ENCODE peak calls at places on chromosomes 11 and 22, in seven cellular contexts. F is astrocyte of the cerebellum, C is GM13977, P is coronary artery, L is adrenal gland, I is AG10803, R is AG04449. T is an unnamed sample.

GRCh38 chr22:34105461-34106062 is 185.3 kb upstream of the LARGE1 start:
- DNase-seq in R (no peak), C (peak; percentile 24), I (no peak), P (no peak), L (peak; percentile 75), F (no peak), T (peak; percentile 35)

GRCh38 chr11:46278387-46279173 is 1.1 kb downstream of the CREB3L1 start:
- DNase-seq in L (peak; percentile 80), C (peak; percentile 75), I (peak; percentile 60), F (no peak), P (no peak), R (no peak), T (peak; percentile 64)

GRCh38 chr11:119094816-119095065 is 6.9 kb downstream of the DPAGT1 start:
- DNase-seq in F (peak; percentile 40), R (no peak), C (peak; percentile 79), P (peak; percentile 93), I (peak; percentile 88), L (peak; percentile 87), T (no peak)

GRCh38 chr11:2522636-2523255 is 77.9 kb downstream of the KCNQ1 start:
- DNase-seq in L (peak; percentile 31), P (peak; percentile 64), R (no peak), I (no peak), F (no peak), C (no peak), T (no peak)

GRCh38 chr11:86277741-86278140 is 24.3 kb upstream of the HIKESHI start:
- DNase-seq in L (no peak), P (no peak), R (no peak), I (peak; percentile 37), C (no peak), F (no peak), T (no peak)

GRCh38 chr11:17476317-17477083 is at the start of gene ABCC8:
- DNase-seq in P (no peak), L (no peak), F (no peak), R (no peak), I (no peak), C (no peak), T (peak; percentile 20)

GRCh38 chr11:93392862-93393261 is 62.3 kb downstream of the DEUP1 start:
- DNase-seq in F (no peak), P (no peak), I (no peak), C (no peak), R (no peak), L (no peak), T (no peak)

GRCh38 chr11:119380160-119380815 is 1.2 kb downstream of the USP2 start:
- DNase-seq in L (peak; percentile 33), I (no peak), P (no peak), F (no peak), R (no peak), C (peak; percentile 15), T (no peak)

GRCh38 chr22:46074771-46075551 is 75.4 kb upstream of the PPARA start:
- DNase-seq in F (no peak), P (peak; percentile 72), L (peak; percentile 47), C (no peak), R (no peak), I (no peak), T (no peak)

GRCh38 chr22:48238018-48238915 is 1475.8 kb downstream of the TBC1D22A start:
- DNase-seq in I (no peak), P (peak; percentile 56), F (no peak), C (no peak), L (peak; percentile 18), R (no peak), T (no peak)

GRCh38 chr11:59012942-59013256 is 73.2 kb upstream of the GLYATL1B start:
- DNase-seq in R (no peak), F (no peak), C (no peak), I (no peak), P (no peak), L (no peak), T (no peak)

GRCh38 chr11:48019230-48019584 is 38.8 kb downstream of the PTPRJ start:
- DNase-seq in F (no peak), C (no peak), R (no peak), I (no peak), P (no peak), L (no peak), T (peak; percentile 61)

GRCh38 chr11:36407360-36407759 is 102.7 kb downstream of the TRAF6 start:
- DNase-seq in R (no peak), F (no peak), P (no peak), I (no peak), C (no peak), L (no peak), T (no peak)

GRCh38 chr11:76250520-76251222 is 44.4 kb upstream of the WNT11 start:
- DNase-seq in I (no peak), F (no peak), R (no peak), C (no peak), P (no peak), L (no peak), T (no peak)

GRCh38 chr11:45369294-45369693 is 83.2 kb upstream of the SYT13 start:
- DNase-seq in C (no peak), L (no peak), F (no peak), R (no peak), I (no peak), P (peak; percentile 16), T (no peak)

GRCh38 chr11:125452125-125452470 is 44.0 kb downstream of the FEZ1 start:
- DNase-seq in C (no peak), L (no peak), I (no peak), F (no peak), P (peak; percentile 56), R (no peak), T (no peak)

GRCh38 chr11:113262594-113262993 is 51.8 kb upstream of the TTC12 start:
- DNase-seq in I (no peak), F (no peak), C (no peak), R (no peak), P (no peak), L (no peak), T (no peak)

DNA sequence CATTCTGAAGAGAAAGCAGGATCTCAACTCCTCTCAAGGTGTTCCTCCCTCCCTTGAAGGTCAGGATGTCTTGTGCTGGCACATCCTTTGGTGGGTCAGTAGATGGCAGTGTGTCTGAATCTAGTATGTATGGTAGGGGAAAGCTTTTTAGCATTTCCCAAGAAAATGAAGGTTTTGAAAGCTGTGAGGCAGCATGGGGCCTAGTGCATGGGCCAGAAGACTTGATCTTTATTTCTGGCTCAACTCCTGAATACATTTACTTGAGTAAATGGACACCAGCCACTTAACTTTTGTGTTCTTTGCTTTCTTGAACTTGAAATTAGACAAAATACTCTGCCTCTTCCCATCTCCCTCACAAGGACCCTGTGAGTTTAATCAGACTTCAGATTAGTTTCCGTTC is 289.0 kb downstream of the CASP12 start:
- DNase-seq in C (peak; percentile 28), F (peak; percentile 68), R (no peak), P (no peak), I (peak; percentile 65), L (peak; percentile 35), T (peak; percentile 29)
- TF ChIP-seq CTCF in C (peak; percentile 76), F (peak; percentile 90), R (peak; percentile 79), P (peak; percentile 17), I (peak; percentile 89), L (peak; percentile 57), T (peak; percentile 72)

GRCh38 chr11:61814242-61814957 is 2.4 kb downstream of the FADS1 start:
- DNase-seq in R (no peak), L (peak; percentile 71), P (no peak), C (no peak), I (peak; percentile 18), F (no peak), T (peak; percentile 60)

GRCh38 chr11:61817471-61818202 is 834 bp upstream of the FADS1 start:
- DNase-seq in R (no peak), P (no peak), F (no peak), I (no peak), C (no peak), L (no peak), T (no peak)

GRCh38 chr11:61815790-61816735 is 740 bp downstream of the FADS1 start:
- DNase-seq in C (peak; percentile 74), P (peak; percentile 86), I (peak; percentile 56), F (no peak), R (no peak), L (peak; percentile 82), T (peak; percentile 84)

GRCh38 chr11:61814958-61815789 is 1.6 kb downstream of the FADS1 start:
- DNase-seq in P (peak; percentile 99), C (peak; percentile 95), L (peak; percentile 99), R (peak; percentile 58), F (peak; percentile 80), I (peak; percentile 90), T (peak; percentile 82)

GRCh38 chr11:61816736-61817455 is at the start of gene FADS1:
- DNase-seq in C (peak; percentile 90), F (no peak), R (peak; percentile 60), P (peak; percentile 98), I (peak; percentile 91), L (peak; percentile 95), T (peak; percentile 92)
- TF ChIP-seq CTCF in C (peak; percentile 63), F (peak; percentile 50), R (peak; percentile 89), P (no peak), I (peak; percentile 52), L (peak; percentile 58), T (peak; percentile 59)

DNA sequence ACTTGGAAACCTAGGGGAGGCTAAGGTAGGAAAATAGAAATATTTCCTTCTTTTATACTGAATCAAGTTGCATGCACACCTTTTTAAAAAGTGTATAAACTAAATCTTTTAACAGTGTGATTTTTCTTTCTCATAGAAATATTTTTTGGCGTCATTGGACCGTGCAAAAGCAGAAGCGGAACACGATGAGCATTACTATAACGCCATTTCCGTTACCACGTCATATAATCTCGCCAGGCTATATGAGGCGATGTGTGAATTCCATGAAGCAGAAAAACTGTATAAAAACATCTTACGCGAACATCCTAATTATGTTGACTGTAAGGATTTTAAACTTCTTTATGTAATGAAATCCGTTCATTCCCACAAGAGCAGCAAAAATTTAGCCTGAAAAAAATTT is 13.4 kb downstream of the CTR9 start:
- DNase-seq in I (no peak), P (no peak), R (no peak), C (no peak), L (no peak), F (no peak), T (no peak)
- TF ChIP-seq CTCF in I (no peak), P (no peak), R (no peak), C (no peak), L (no peak), F (no peak), T (no peak)

GRCh38 chr11:13141731-13142724 is 132.9 kb downstream of the RASSF10 start:
- DNase-seq in P (no peak), L (no peak), R (no peak), I (no peak), C (no peak), F (no peak), T (no peak)

GRCh38 chr11:13140873-13141655 is 131.9 kb downstream of the RASSF10 start:
- DNase-seq in L (no peak), I (no peak), P (no peak), R (no peak), F (no peak), C (no peak), T (no peak)

GRCh38 chr11:13143486-13144297 is 133.9 kb upstream of the BMAL1 start:
- DNase-seq in F (no peak), P (no peak), R (no peak), I (no peak), C (no peak), L (no peak), T (no peak)

GRCh38 chr11:13149991-13150390 is 127.6 kb upstream of the BMAL1 start:
- DNase-seq in P (no peak), C (no peak), L (no peak), F (no peak), R (no peak), I (no peak), T (no peak)

DNA sequence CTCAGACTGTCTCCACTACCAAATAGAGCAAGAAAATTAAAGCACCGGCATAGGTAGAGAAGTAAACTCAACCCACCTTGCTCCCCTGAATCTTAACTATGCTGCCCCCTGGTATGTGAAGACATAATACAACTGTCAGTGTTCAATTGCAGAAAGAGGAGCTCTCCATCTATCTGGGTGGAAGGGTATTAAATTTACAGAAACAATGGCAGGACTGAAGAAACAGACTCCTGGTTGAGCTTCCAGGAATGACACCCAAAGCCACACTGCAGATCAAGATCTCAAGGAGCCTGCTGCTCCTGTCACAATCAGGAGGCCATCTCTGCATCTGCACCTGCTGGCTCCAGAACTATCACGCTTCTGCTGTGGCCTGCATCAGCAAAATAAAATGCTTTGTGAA is 132.1 kb upstream of the BMAL1 start:
- DNase-seq in C (no peak), P (no peak), F (no peak), R (no peak), L (no peak), I (no peak), T (no peak)
- TF ChIP-seq CTCF in C (no peak), P (no peak), F (no peak), R (no peak), L (no peak), I (no peak), T (no peak)